ENCODE peak calls at places on chromosomes 4 and X, in six cellular contexts. One of them, this sample, is unnamed.

GRCh38 chr4:184792950-184793555 is 32.7 kb downstream of the ACSL1 start:
- DNase-seq in HCT116: peak
- DNase-seq in K562: peak
- DNase-seq in GM12878: no peak
- DNase-seq in HepG2: peak
- DNase-seq in SK-N-SH: no peak
- DNase-seq in this sample: no peak

GRCh38 chr4:152079543-152080293 is 318.9 kb upstream of the GATB start:
- DNase-seq in HCT116: no peak
- DNase-seq in K562: no peak
- DNase-seq in GM12878: no peak
- DNase-seq in HepG2: no peak
- DNase-seq in SK-N-SH: no peak
- DNase-seq in this sample: no peak

GRCh38 chr4:152190907-152191306 is 345.0 kb downstream of the FBXW7 start:
- DNase-seq in HCT116: no peak
- DNase-seq in K562: no peak
- DNase-seq in GM12878: no peak
- DNase-seq in HepG2: no peak
- DNase-seq in SK-N-SH: no peak
- DNase-seq in this sample: no peak

GRCh38 chrX:13123857-13124345 is 79.5 kb upstream of the FAM9C start:
- DNase-seq in HCT116: no peak
- DNase-seq in K562: no peak
- DNase-seq in GM12878: no peak
- DNase-seq in HepG2: peak
- DNase-seq in SK-N-SH: no peak
- DNase-seq in this sample: no peak

GRCh38 chr4:120395746-120396145 is 329.1 kb upstream of the MAD2L1 start:
- DNase-seq in HCT116: no peak
- DNase-seq in K562: no peak
- DNase-seq in GM12878: no peak
- DNase-seq in HepG2: no peak
- DNase-seq in SK-N-SH: no peak
- DNase-seq in this sample: no peak

GRCh38 chr4:97910005-97910404 is 233.3 kb downstream of the STPG2 start:
- DNase-seq in HCT116: peak
- DNase-seq in K562: no peak
- DNase-seq in GM12878: no peak
- DNase-seq in HepG2: no peak
- DNase-seq in SK-N-SH: no peak
- DNase-seq in this sample: peak

GRCh38 chr4:4847011-4847410 is 12.5 kb upstream of the MSX1 start:
- DNase-seq in HCT116: no peak
- DNase-seq in K562: no peak
- DNase-seq in GM12878: no peak
- DNase-seq in HepG2: no peak
- DNase-seq in SK-N-SH: no peak
- DNase-seq in this sample: no peak

GRCh38 chrX:149120459-149120858 is 384.6 kb downstream of the IDS start:
- DNase-seq in HCT116: no peak
- DNase-seq in K562: no peak
- DNase-seq in GM12878: no peak
- DNase-seq in HepG2: no peak
- DNase-seq in SK-N-SH: no peak
- DNase-seq in this sample: no peak

GRCh38 chrX:42108140-42108503 is 184.8 kb upstream of the CASK start:
- DNase-seq in HCT116: no peak
- DNase-seq in K562: no peak
- DNase-seq in GM12878: no peak
- DNase-seq in HepG2: no peak
- DNase-seq in SK-N-SH: no peak
- DNase-seq in this sample: no peak

GRCh38 chr4:141660880-141661279 is 24.5 kb downstream of the IL15 start:
- DNase-seq in HCT116: no peak
- DNase-seq in K562: no peak
- DNase-seq in GM12878: no peak
- DNase-seq in HepG2: no peak
- DNase-seq in SK-N-SH: no peak
- DNase-seq in this sample: no peak

GRCh38 chrX:110204986-110205385 is 112.9 kb downstream of the AMMECR1 start:
- DNase-seq in HCT116: no peak
- DNase-seq in K562: no peak
- DNase-seq in GM12878: no peak
- DNase-seq in HepG2: no peak
- DNase-seq in SK-N-SH: no peak
- DNase-seq in this sample: no peak

GRCh38 chrX:41449615-41450014 is 2.5 kb downstream of the NYX start:
- DNase-seq in HCT116: no peak
- DNase-seq in K562: no peak
- DNase-seq in GM12878: no peak
- DNase-seq in HepG2: no peak
- DNase-seq in SK-N-SH: no peak
- DNase-seq in this sample: no peak

DNA sequence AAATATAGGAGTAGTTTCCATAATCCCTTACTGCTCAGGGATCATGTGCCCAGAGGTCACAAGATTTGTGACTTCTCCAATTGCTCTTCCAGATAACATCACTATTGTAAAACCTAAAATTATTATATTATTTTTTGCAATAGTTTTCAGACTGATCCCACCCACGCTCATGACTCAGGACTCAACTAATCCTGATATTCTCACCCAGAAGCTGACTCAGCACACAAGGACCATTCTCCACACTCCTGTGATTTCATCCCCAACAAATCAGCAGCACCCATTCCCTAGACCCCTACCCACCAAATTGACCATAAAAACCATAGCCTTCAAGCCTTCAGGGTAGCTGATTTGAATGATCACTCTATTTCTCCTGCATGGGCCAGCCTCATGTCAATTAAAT is 24.0 kb upstream of the RPL34 start:
- DNase-seq in HCT116: no peak
- DNase-seq in K562: no peak
- DNase-seq in GM12878: no peak
- DNase-seq in HepG2: no peak
- DNase-seq in SK-N-SH: no peak
- DNase-seq in this sample: no peak
- TF ChIP-seq JUND in HCT116: no peak
- TF ChIP-seq JUND in K562: no peak
- TF ChIP-seq JUND in GM12878: no peak
- TF ChIP-seq JUND in HepG2: no peak
- TF ChIP-seq JUND in SK-N-SH: no peak
- TF ChIP-seq JUND in this sample: no peak

GRCh38 chr4:154292589-154292988 is 199.0 kb downstream of the DCHS2 start:
- DNase-seq in HCT116: no peak
- DNase-seq in K562: peak
- DNase-seq in GM12878: no peak
- DNase-seq in HepG2: no peak
- DNase-seq in SK-N-SH: no peak
- DNase-seq in this sample: no peak
- TF ChIP-seq JUND in HCT116: no peak
- TF ChIP-seq JUND in K562: no peak
- TF ChIP-seq JUND in GM12878: no peak
- TF ChIP-seq JUND in HepG2: no peak
- TF ChIP-seq JUND in SK-N-SH: no peak
- TF ChIP-seq JUND in this sample: no peak

GRCh38 chrX:437636-438390 is 51.1 kb upstream of the PPP2R3B start:
- DNase-seq in HCT116: no peak
- DNase-seq in K562: no peak
- DNase-seq in GM12878: no peak
- DNase-seq in HepG2: no peak
- DNase-seq in SK-N-SH: no peak
- DNase-seq in this sample: no peak
- TF ChIP-seq JUND in HCT116: no peak
- TF ChIP-seq JUND in K562: no peak
- TF ChIP-seq JUND in GM12878: no peak
- TF ChIP-seq JUND in HepG2: no peak
- TF ChIP-seq JUND in SK-N-SH: no peak
- TF ChIP-seq JUND in this sample: no peak

GRCh38 chr4:8244931-8245460 is 24.6 kb upstream of the HTRA3 start:
- DNase-seq in HCT116: no peak
- DNase-seq in K562: no peak
- DNase-seq in GM12878: no peak
- DNase-seq in HepG2: no peak
- DNase-seq in SK-N-SH: no peak
- DNase-seq in this sample: no peak
- TF ChIP-seq JUND in HCT116: no peak
- TF ChIP-seq JUND in K562: no peak
- TF ChIP-seq JUND in GM12878: no peak
- TF ChIP-seq JUND in HepG2: no peak
- TF ChIP-seq JUND in SK-N-SH: no peak
- TF ChIP-seq JUND in this sample: no peak

DNA sequence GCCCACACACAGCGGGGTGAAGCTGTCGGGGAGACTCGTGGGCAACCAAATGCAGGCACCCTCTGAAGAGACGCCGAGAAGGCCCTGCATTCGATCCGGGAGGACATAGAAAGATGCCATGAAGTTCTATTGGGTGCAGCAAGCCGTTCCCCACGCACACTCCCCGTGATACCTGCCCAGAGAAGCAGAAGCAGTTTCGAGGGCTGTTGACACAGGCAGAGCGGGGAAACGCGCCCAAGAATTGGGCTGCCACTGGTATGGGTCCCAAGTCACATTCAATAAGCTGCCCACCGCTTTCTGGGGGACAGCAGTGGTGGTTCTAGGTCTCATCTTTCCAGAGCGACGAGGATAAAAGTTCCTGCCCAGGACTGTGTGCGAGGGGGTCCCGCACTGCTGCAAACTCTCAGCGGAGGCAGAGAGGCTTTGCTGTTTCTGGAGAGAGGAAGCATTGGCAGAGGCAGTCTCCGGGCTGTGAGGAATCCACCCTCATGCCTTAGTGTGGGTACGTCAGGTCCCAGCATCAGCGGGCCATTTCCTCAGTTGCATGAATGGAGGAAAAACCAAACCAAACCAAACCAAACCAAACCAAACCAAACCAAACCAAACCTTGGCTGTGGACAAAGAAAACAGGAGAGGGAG is 10.1 kb downstream of the PITX2 start:
- DNase-seq in HCT116: no peak
- DNase-seq in K562: no peak
- DNase-seq in GM12878: no peak
- DNase-seq in HepG2: no peak
- DNase-seq in SK-N-SH: no peak
- DNase-seq in this sample: no peak
- TF ChIP-seq JUND in HCT116: no peak
- TF ChIP-seq JUND in K562: no peak
- TF ChIP-seq JUND in GM12878: no peak
- TF ChIP-seq JUND in HepG2: no peak
- TF ChIP-seq JUND in SK-N-SH: no peak
- TF ChIP-seq JUND in this sample: no peak

GRCh38 chr4:16082038-16082423 is 1.8 kb downstream of the PROM1 start:
- DNase-seq in HCT116: no peak
- DNase-seq in K562: no peak
- DNase-seq in GM12878: no peak
- DNase-seq in HepG2: no peak
- DNase-seq in SK-N-SH: peak
- DNase-seq in this sample: no peak
- TF ChIP-seq JUND in HCT116: no peak
- TF ChIP-seq JUND in K562: no peak
- TF ChIP-seq JUND in GM12878: no peak
- TF ChIP-seq JUND in HepG2: no peak
- TF ChIP-seq JUND in SK-N-SH: no peak
- TF ChIP-seq JUND in this sample: no peak

GRCh38 chrX:73916489-73916888 is 353.5 kb downstream of the CHIC1 start:
- DNase-seq in HCT116: no peak
- DNase-seq in K562: no peak
- DNase-seq in GM12878: no peak
- DNase-seq in HepG2: no peak
- DNase-seq in SK-N-SH: no peak
- DNase-seq in this sample: no peak

GRCh38 chrX:73916931-73917657 is 354.1 kb downstream of the CHIC1 start:
- DNase-seq in HCT116: peak
- DNase-seq in K562: no peak
- DNase-seq in GM12878: no peak
- DNase-seq in HepG2: no peak
- DNase-seq in SK-N-SH: no peak
- DNase-seq in this sample: no peak

DNA sequence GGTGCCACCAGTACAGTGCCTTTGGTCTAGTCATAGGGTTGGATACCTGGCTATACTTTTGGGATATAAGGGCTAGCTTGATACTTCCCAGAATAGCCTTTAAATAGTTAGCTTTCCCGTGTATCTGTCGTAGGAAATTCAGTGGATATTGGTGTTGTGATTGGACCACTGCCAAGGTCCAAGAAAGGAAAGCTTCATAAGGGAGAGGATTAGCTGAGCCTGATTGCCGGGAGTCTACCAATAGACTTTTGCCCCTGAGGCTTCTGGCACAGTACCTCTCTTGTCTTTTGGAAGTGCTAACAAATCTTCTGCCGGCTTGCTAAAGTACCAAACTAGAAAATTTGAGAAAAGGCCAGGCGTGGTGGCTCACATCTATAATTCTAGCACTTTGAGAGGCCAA is 350.6 kb downstream of the CHIC1 start:
- DNase-seq in HCT116: no peak
- DNase-seq in K562: no peak
- DNase-seq in GM12878: no peak
- DNase-seq in HepG2: peak
- DNase-seq in SK-N-SH: no peak
- DNase-seq in this sample: no peak
- TF ChIP-seq JUND in HCT116: no peak
- TF ChIP-seq JUND in K562: no peak
- TF ChIP-seq JUND in GM12878: no peak
- TF ChIP-seq JUND in HepG2: no peak
- TF ChIP-seq JUND in SK-N-SH: no peak
- TF ChIP-seq JUND in this sample: no peak

GRCh38 chr4:124322234-124322831 is 390.2 kb downstream of the ANKRD50 start:
- DNase-seq in HCT116: peak
- DNase-seq in K562: peak
- DNase-seq in GM12878: no peak
- DNase-seq in HepG2: peak
- DNase-seq in SK-N-SH: peak
- DNase-seq in this sample: no peak
- TF ChIP-seq JUND in HCT116: no peak
- TF ChIP-seq JUND in K562: no peak
- TF ChIP-seq JUND in GM12878: no peak
- TF ChIP-seq JUND in HepG2: no peak
- TF ChIP-seq JUND in SK-N-SH: no peak
- TF ChIP-seq JUND in this sample: no peak

GRCh38 chr4:176242764-176243347 is 26.2 kb downstream of the ASB5 start:
- DNase-seq in HCT116: no peak
- DNase-seq in K562: no peak
- DNase-seq in GM12878: no peak
- DNase-seq in HepG2: no peak
- DNase-seq in SK-N-SH: no peak
- DNase-seq in this sample: no peak

GRCh38 chr4:176236909-176237308 is 32.1 kb downstream of the ASB5 start:
- DNase-seq in HCT116: no peak
- DNase-seq in K562: no peak
- DNase-seq in GM12878: no peak
- DNase-seq in HepG2: no peak
- DNase-seq in SK-N-SH: no peak
- DNase-seq in this sample: no peak

GRCh38 chr4:176238157-176238608 is 30.8 kb downstream of the ASB5 start:
- DNase-seq in HCT116: no peak
- DNase-seq in K562: no peak
- DNase-seq in GM12878: no peak
- DNase-seq in HepG2: no peak
- DNase-seq in SK-N-SH: no peak
- DNase-seq in this sample: no peak

GRCh38 chr4:176241703-176242102 is 27.3 kb downstream of the ASB5 start:
- DNase-seq in HCT116: no peak
- DNase-seq in K562: no peak
- DNase-seq in GM12878: no peak
- DNase-seq in HepG2: no peak
- DNase-seq in SK-N-SH: no peak
- DNase-seq in this sample: no peak

GRCh38 chr4:176238819-176239218 is 30.2 kb downstream of the ASB5 start:
- DNase-seq in HCT116: no peak
- DNase-seq in K562: no peak
- DNase-seq in GM12878: no peak
- DNase-seq in HepG2: no peak
- DNase-seq in SK-N-SH: no peak
- DNase-seq in this sample: no peak
- TF ChIP-seq JUND in HCT116: no peak
- TF ChIP-seq JUND in K562: no peak
- TF ChIP-seq JUND in GM12878: no peak
- TF ChIP-seq JUND in HepG2: no peak
- TF ChIP-seq JUND in SK-N-SH: no peak
- TF ChIP-seq JUND in this sample: no peak

This sample was measured in T47D.